ENCODE peak calls at places on chromosomes 12 and 14, in four cellular contexts. One of them, this sample, is unnamed.

GRCh38 chr14:31560759-31561154 is 447 bp upstream of the NUBPL start:
- DNase-seq in prostate gland: no peak
- DNase-seq in HL-60: no peak
- DNase-seq in BJ: no peak
- DNase-seq in this sample: no peak

GRCh38 chr12:76158518-76159321 is 74.2 kb upstream of the NAP1L1 start:
- DNase-seq in prostate gland: peak; percentile 6
- DNase-seq in HL-60: peak; percentile 82
- DNase-seq in BJ: peak; percentile 56
- DNase-seq in this sample: peak; percentile 61

GRCh38 chr12:50546441-50547318 is 41.9 kb downstream of the DIP2B start:
- DNase-seq in prostate gland: no peak
- DNase-seq in HL-60: no peak
- DNase-seq in BJ: no peak
- DNase-seq in this sample: no peak

GRCh38 chr12:118064608-118065007 is 3.6 kb upstream of the WSB2 start:
- DNase-seq in prostate gland: no peak
- DNase-seq in HL-60: no peak
- DNase-seq in BJ: no peak
- DNase-seq in this sample: no peak

GRCh38 chr14:50045039-50045711 is 71.2 kb downstream of the VCPKMT start:
- DNase-seq in prostate gland: peak; percentile 65
- DNase-seq in HL-60: no peak
- DNase-seq in BJ: peak; percentile 65
- DNase-seq in this sample: peak; percentile 61

GRCh38 chr14:57729208-57730187 is 136.4 kb downstream of the SLC35F4 start:
- DNase-seq in prostate gland: no peak
- DNase-seq in HL-60: no peak
- DNase-seq in BJ: no peak
- DNase-seq in this sample: no peak

GRCh38 chr12:12779529-12779928 is 5.9 kb upstream of the APOLD1 start:
- DNase-seq in prostate gland: no peak
- DNase-seq in HL-60: no peak
- DNase-seq in BJ: no peak
- DNase-seq in this sample: peak; percentile 72

GRCh38 chr12:79433465-79434072 is 257.2 kb downstream of the PAWR start:
- DNase-seq in prostate gland: no peak
- DNase-seq in HL-60: no peak
- DNase-seq in BJ: no peak
- DNase-seq in this sample: no peak

GRCh38 chr12:100668939-100669536 is 95.6 kb downstream of the GAS2L3 start:
- DNase-seq in prostate gland: peak; percentile 26
- DNase-seq in HL-60: peak; percentile 18
- DNase-seq in BJ: no peak
- DNase-seq in this sample: peak; percentile 38

GRCh38 chr12:34300376-34301250 is 278.3 kb downstream of the ALG10 start:
- DNase-seq in prostate gland: no peak
- DNase-seq in HL-60: no peak
- DNase-seq in BJ: no peak
- DNase-seq in this sample: no peak

GRCh38 chr12:131034631-131035267 is 81.0 kb downstream of the ADGRD1 start:
- DNase-seq in prostate gland: no peak
- DNase-seq in HL-60: no peak
- DNase-seq in BJ: no peak
- DNase-seq in this sample: no peak

GRCh38 chr14:54173782-54174181 is 217.2 kb upstream of the BMP4 start:
- DNase-seq in prostate gland: no peak
- DNase-seq in HL-60: no peak
- DNase-seq in BJ: peak; percentile 27
- DNase-seq in this sample: no peak

GRCh38 chr12:124536613-124537012 is 30.8 kb downstream of the NCOR2 start:
- DNase-seq in prostate gland: no peak
- DNase-seq in HL-60: no peak
- DNase-seq in BJ: no peak
- DNase-seq in this sample: no peak

GRCh38 chr14:77516111-77516510 is 17.5 kb upstream of the ISM2 start:
- DNase-seq in prostate gland: no peak
- DNase-seq in HL-60: no peak
- DNase-seq in BJ: no peak
- DNase-seq in this sample: no peak

GRCh38 chr12:107115119-107115518 is 21.8 kb upstream of the CRY1 start:
- DNase-seq in prostate gland: no peak
- DNase-seq in HL-60: no peak
- DNase-seq in BJ: no peak
- DNase-seq in this sample: no peak

GRCh38 chr12:26551385-26551784 is 281.6 kb downstream of the ITPR2 start:
- DNase-seq in prostate gland: no peak
- DNase-seq in HL-60: no peak
- DNase-seq in BJ: no peak
- DNase-seq in this sample: no peak

GRCh38 chr14:101845496-101845895 is 84.0 kb downstream of the PPP2R5C start:
- DNase-seq in prostate gland: no peak
- DNase-seq in HL-60: no peak
- DNase-seq in BJ: no peak
- DNase-seq in this sample: no peak

GRCh38 chr14:56751471-56751870 is 58.8 kb downstream of the OTX2 start:
- DNase-seq in prostate gland: no peak
- DNase-seq in HL-60: no peak
- DNase-seq in BJ: no peak
- DNase-seq in this sample: no peak

GRCh38 chr12:115404761-115405470 is 720.9 kb upstream of the TBX3 start:
- DNase-seq in prostate gland: no peak
- DNase-seq in HL-60: no peak
- DNase-seq in BJ: peak; percentile 91
- DNase-seq in this sample: peak; percentile 75

GRCh38 chr14:37588956-37589737 is 5.9 kb downstream of the FOXA1 start:
- DNase-seq in prostate gland: no peak
- DNase-seq in HL-60: no peak
- DNase-seq in BJ: no peak
- DNase-seq in this sample: no peak

GRCh38 chr14:37591311-37591940 is 3.6 kb downstream of the FOXA1 start:
- DNase-seq in prostate gland: peak; percentile 79
- DNase-seq in HL-60: no peak
- DNase-seq in BJ: no peak
- DNase-seq in this sample: no peak

GRCh38 chr14:37591941-37592287 is 3.1 kb downstream of the FOXA1 start:
- DNase-seq in prostate gland: no peak
- DNase-seq in HL-60: no peak
- DNase-seq in BJ: no peak
- DNase-seq in this sample: no peak

GRCh38 chr14:37590096-37590809 is 4.8 kb downstream of the FOXA1 start:
- DNase-seq in prostate gland: no peak
- DNase-seq in HL-60: no peak
- DNase-seq in BJ: no peak
- DNase-seq in this sample: no peak

DNA sequence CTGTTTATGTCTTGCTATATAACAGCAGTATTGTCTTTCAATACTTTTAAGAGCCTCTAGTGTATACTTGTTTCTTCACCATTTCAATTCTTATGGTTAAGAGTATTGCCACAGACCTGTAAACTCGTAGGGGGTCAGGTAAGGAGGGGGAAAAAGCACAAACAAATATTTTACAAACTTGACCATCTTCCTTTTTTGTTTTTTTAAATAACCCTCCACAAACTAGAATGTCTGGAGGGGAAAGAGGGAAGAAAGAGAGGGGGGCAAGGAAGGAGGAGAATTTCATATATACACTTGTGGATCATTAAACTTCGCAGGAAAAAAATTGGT is 4.3 kb downstream of the FOXA1 start:
- DNase-seq in prostate gland: no peak
- DNase-seq in HL-60: no peak
- DNase-seq in BJ: no peak
- DNase-seq in this sample: no peak
- H3K4me3 ChIP-seq in prostate gland: peak overlapping the region; percentile 63
- H3K4me3 ChIP-seq in HL-60: no peak overlapping the region
- H3K4me3 ChIP-seq in BJ: no peak overlapping the region
- H3K4me3 ChIP-seq in this sample: no peak overlapping the region

DNA sequence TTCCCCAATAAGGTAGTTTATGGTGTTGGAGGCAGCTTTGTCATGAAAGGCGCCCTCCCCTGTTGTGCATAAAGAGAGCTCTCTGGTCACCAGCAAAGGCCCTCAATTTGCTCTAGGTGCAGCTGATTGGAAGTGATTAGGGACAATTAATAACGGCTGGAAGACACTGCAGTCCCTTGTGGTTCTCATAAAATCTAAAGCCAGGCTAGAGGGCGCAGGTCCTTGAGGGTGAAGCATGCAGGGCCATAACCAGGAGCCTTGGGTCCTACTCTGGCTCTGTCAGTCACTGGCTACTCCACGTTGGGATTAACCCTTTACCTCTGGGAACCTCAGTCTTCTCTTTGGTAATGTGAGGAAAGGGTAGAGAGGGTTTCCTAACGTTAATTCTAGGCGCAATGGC is 1.9 kb downstream of the DAAM1 start:
- DNase-seq in prostate gland: no peak
- DNase-seq in HL-60: no peak
- DNase-seq in BJ: no peak
- DNase-seq in this sample: no peak
- TF ChIP-seq CTCF in prostate gland: no peak
- TF ChIP-seq CTCF in HL-60: no peak
- TF ChIP-seq CTCF in BJ: peak; percentile 21
- TF ChIP-seq CTCF in this sample: no peak

DNA sequence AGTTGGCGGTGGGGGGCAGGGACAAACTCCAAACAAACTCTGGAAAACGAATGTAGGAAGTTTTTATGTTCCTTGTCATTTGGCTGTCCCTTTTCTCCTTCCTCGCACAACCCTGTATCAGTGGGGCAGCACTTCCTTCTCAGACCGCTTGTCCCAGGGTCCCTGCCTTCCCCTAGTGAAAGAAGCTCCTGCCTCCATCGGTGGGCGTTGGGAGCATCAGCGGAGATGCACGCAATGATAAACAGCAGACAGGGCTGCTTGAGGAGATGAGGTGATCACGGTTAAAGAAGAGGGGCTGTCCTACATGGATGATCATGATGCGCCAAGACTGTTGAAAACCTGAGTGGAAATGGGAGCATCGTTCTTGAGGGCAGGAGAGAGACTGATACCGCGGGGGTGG is 620 bp downstream of the C1S start:
- DNase-seq in prostate gland: no peak
- DNase-seq in HL-60: no peak
- DNase-seq in BJ: no peak
- DNase-seq in this sample: no peak
- H3K4me3 ChIP-seq in prostate gland: peak overlapping the region; percentile 17
- H3K4me3 ChIP-seq in HL-60: no peak overlapping the region
- H3K4me3 ChIP-seq in BJ: peak overlapping the region; percentile 43
- H3K4me3 ChIP-seq in this sample: peak overlapping the region; percentile 26

DNA sequence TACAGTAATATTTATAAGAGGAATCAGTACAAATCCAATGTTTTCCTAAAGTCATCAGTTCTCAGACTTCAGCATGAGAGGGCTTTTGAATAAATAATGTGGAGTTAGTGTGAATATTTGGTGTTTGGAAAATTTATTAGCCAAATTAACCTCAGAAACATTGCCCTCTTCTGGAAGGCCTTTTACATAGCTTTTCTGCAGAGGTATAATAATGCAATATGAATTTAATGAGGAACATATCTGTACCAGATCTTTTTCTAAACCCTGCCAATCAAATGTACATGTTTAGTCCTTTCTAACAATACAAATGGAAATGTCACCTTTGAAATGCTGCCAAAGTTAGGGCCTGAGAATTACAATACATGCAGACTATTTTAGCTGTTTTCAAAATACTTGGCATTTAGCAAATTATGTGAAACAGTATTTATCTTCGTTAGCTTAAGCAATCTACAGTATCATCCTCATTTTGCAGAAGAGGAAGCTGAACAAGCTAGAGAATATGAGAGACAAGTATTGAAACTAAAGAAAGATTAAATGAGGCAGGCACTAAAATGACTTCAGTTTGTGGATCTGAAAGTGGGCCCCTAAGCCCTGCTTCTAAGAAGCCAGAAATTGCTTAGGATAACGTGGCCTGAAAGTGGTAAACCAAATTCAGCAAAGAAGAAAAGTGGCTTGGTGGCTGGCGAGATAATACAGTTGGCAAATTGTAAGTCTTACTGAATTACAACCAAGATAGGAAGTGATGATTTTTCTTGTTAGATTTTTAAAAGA is 60.4 kb upstream of the MANSC4 start:
- DNase-seq in prostate gland: no peak
- DNase-seq in HL-60: no peak
- DNase-seq in BJ: no peak
- DNase-seq in this sample: no peak
- TF ChIP-seq CTCF in prostate gland: no peak
- TF ChIP-seq CTCF in HL-60: no peak
- TF ChIP-seq CTCF in BJ: peak; percentile 50
- TF ChIP-seq CTCF in this sample: peak; percentile 11

DNA sequence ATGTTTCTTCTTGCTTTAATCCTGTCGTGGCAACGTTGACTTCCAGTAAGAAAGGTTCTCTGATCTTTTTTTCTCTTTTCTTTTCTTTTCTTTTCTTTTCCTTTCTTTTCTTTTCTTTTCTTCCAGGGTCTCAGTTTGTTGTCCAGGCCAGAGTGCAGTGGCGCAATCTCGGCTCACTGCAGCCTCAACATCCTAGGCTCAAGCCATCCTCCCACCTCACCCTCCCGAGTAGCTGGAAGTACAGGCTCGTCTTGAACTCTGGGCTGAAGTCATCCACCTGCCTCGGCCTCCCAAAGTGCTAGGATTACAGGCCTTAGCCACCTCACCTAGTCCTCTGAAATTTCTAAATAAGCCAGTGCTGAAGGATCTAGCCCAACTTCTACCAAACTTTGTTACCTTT is 1.3 kb upstream of the MAP3K9 start:
- DNase-seq in prostate gland: no peak
- DNase-seq in HL-60: no peak
- DNase-seq in BJ: no peak
- DNase-seq in this sample: no peak
- H3K4me3 ChIP-seq in prostate gland: peak overlapping the region; percentile 72
- H3K4me3 ChIP-seq in HL-60: no peak overlapping the region
- H3K4me3 ChIP-seq in BJ: no peak overlapping the region
- H3K4me3 ChIP-seq in this sample: no peak overlapping the region

GRCh38 chr12:45547822-45548221 is 181.7 kb upstream of the ARID2 start:
- DNase-seq in prostate gland: no peak
- DNase-seq in HL-60: no peak
- DNase-seq in BJ: no peak
- DNase-seq in this sample: no peak
- TF ChIP-seq CTCF in prostate gland: no peak
- TF ChIP-seq CTCF in HL-60: no peak
- TF ChIP-seq CTCF in BJ: no peak
- TF ChIP-seq CTCF in this sample: peak; percentile 7

This sample was measured in HFF-Myc.